ENCODE peak calls at places on chromosomes 6 and 20, in ten cellular contexts. Q, L, E, P, Z, Y, V, K, A and F are unnamed samples.

GRCh38 chr20:33262658-33263065 is 20.4 kb upstream of the BPIFB1 start:
- DNase-seq in Q (peak; percentile 75), L (no peak), E (peak; percentile 59), P (no peak), Z (no peak), Y (peak; percentile 74), V (no peak), K (no peak), A (peak; percentile 46), F (no peak)

GRCh38 chr6:120569689-120570088 is 764.6 kb downstream of the TBC1D32 start:
- DNase-seq in Q (no peak), L (no peak), E (no peak), P (no peak), Z (no peak), Y (no peak), V (no peak), K (no peak), A (no peak), F (no peak)

GRCh38 chr6:39999006-39999867 is 65.0 kb upstream of the MOCS1 start:
- DNase-seq in Q (no peak), L (no peak), E (no peak), P (no peak), Z (no peak), Y (no peak), V (no peak), K (no peak), A (no peak), F (no peak)

GRCh38 chr6:100346203-100346602 is 118.5 kb downstream of the SIM1 start:
- DNase-seq in Q (no peak), L (no peak), E (no peak), P (no peak), Z (no peak), Y (peak; percentile 51), V (no peak), K (no peak), A (no peak), F (no peak)

GRCh38 chr6:13368079-13368478 is 39.7 kb upstream of the TBC1D7 start:
- DNase-seq in Q (no peak), L (no peak), E (no peak), P (no peak), Z (no peak), Y (no peak), V (no peak), K (no peak), A (no peak), F (no peak)

GRCh38 chr20:32327087-32327681 is 30.9 kb upstream of the ASXL1 start:
- DNase-seq in Q (no peak), L (no peak), E (no peak), P (no peak), Z (no peak), Y (peak; percentile 81), V (no peak), K (no peak), A (no peak), F (no peak)

GRCh38 chr20:31517373-31517772 is 3.1 kb downstream of the HM13 start:
- DNase-seq in Q (peak; percentile 84), L (no peak), E (no peak), P (no peak), Z (no peak), Y (peak; percentile 69), V (no peak), K (no peak), A (peak; percentile 21), F (no peak)

GRCh38 chr20:43590036-43590391 is 723 bp upstream of the IFT52 start:
- DNase-seq in Q (peak; percentile 41), L (no peak), E (no peak), P (peak; percentile 3), Z (peak; percentile 43), Y (no peak), V (no peak), K (no peak), A (no peak), F (no peak)

GRCh38 chr6:43829470-43829869 is 59.5 kb downstream of the VEGFA start:
- DNase-seq in Q (no peak), L (no peak), E (no peak), P (no peak), Z (no peak), Y (no peak), V (no peak), K (no peak), A (no peak), F (no peak)